ENCODE peak calls at places on chromosomes 13 and 19, in ten cellular contexts. H is nucleus accumbens; V is astrocyte of the cerebellum; R is caudate nucleus; X is stimulated activated CD4-positive, alpha-beta T cell treated with anti-CD3 and anti-CD28 coated beads, Interleukin-2, amount 100 ng/mL, for 48 hours; M is LoVo; J is memory B cell; Y is fibroblast of the conjunctiva; I is HT-29; U is NCI-H460. Z is an unnamed sample.

GRCh38 chr13:48131481-48131992 is 36.6 kb upstream of the MED4 start:
- DNase-seq in I (no peak), X (no peak), V (no peak), M (no peak), J (no peak), U (no peak), R (no peak), H (no peak), Y (no peak), Z (no peak)

GRCh38 chr19:48284891-48285290 is 15.0 kb downstream of the ZNF114 start:
- DNase-seq in R (no peak), H (no peak), X (no peak), J (no peak), M (no peak), V (no peak), I (no peak), U (no peak), Y (no peak), Z (no peak)

GRCh38 chr13:109684836-109685602 is 101.4 kb downstream of the IRS2 start:
- DNase-seq in I (peak; percentile 93), H (no peak), U (no peak), Y (no peak), R (no peak), X (no peak), V (no peak), J (no peak), M (peak; percentile 83), Z (no peak)

GRCh38 chr19:39428309-39429112 is 7.2 kb downstream of the RPS16 start:
- DNase-seq in U (no peak), R (no peak), Y (no peak), V (peak; percentile 89), H (no peak), I (peak; percentile 77), X (no peak), M (no peak), J (no peak), Z (no peak)

GRCh38 chr19:50702870-50703829 is 16.5 kb downstream of the SHANK1 start:
- DNase-seq in Y (no peak), I (no peak), X (no peak), U (no peak), H (no peak), J (no peak), R (no peak), M (no peak), V (no peak), Z (no peak)

GRCh38 chr19:49879243-49879960 is 1.9 kb downstream of the TBC1D17 start:
- DNase-seq in H (no peak), M (no peak), V (no peak), J (no peak), I (no peak), X (no peak), U (no peak), R (no peak), Y (no peak), Z (no peak)

GRCh38 chr13:113754691-113755090 is 4.3 kb upstream of the TMEM255B start:
- DNase-seq in X (no peak), Y (no peak), R (no peak), V (no peak), H (no peak), J (no peak), M (no peak), I (no peak), U (no peak), Z (no peak)

GRCh38 chr19:19110410-19111137 is 27.7 kb downstream of the TMEM161A start:
- DNase-seq in J (no peak), I (no peak), X (no peak), U (no peak), H (no peak), R (peak; percentile 11), V (no peak), Y (no peak), M (no peak), Z (no peak)

GRCh38 chr19:4380254-4380727 is 20.1 kb downstream of the SH3GL1 start:
- DNase-seq in M (no peak), R (no peak), V (no peak), J (no peak), Y (no peak), H (no peak), U (no peak), I (no peak), X (peak; percentile 32), Z (no peak)

GRCh38 chr19:18254546-18255500 is 19.4 kb downstream of the IQCN start:
- DNase-seq in U (no peak), V (no peak), J (peak; percentile 77), I (peak; percentile 63), H (no peak), X (no peak), R (no peak), Y (no peak), M (peak; percentile 54), Z (no peak)

GRCh38 chr13:19713186-19713965 is 69.4 kb downstream of the PSPC1 start:
- DNase-seq in Y (no peak), J (no peak), H (no peak), M (no peak), X (no peak), U (no peak), V (peak; percentile 54), R (no peak), I (no peak), Z (no peak)

GRCh38 chr13:64007334-64007733 is 2591.7 kb upstream of the PCDH20 start:
- DNase-seq in U (no peak), J (no peak), V (no peak), M (no peak), Y (no peak), H (no peak), I (no peak), X (no peak), R (no peak), Z (no peak)

GRCh38 chr19:2194513-2195078 is 30.9 kb downstream of the DOT1L start:
- DNase-seq in U (no peak), R (no peak), V (no peak), J (no peak), Y (no peak), H (no peak), M (no peak), I (no peak), X (no peak), Z (no peak)

GRCh38 chr19:1173160-1173844 is 766 bp downstream of the SBNO2 start:
- DNase-seq in H (no peak), V (no peak), U (no peak), M (no peak), X (no peak), Y (no peak), J (no peak), R (no peak), I (no peak), Z (no peak)

Z was measured in hypothalamus.